ENCODE peak calls at places on chromosomes 1 and 21, in eight cellular contexts. A, C, S, P, H, B, J and R are unnamed samples.

GRCh38 chr1:177142791-177143382 is 21.6 kb downstream of the ASTN1 start:
- DNase-seq in A (no peak), C (no peak), S (no peak), P (no peak), H (no peak), B (no peak), J (no peak), R (no peak)

GRCh38 chr1:169538998-169539871 is 47.0 kb downstream of the F5 start:
- DNase-seq in A (no peak), C (no peak), S (no peak), P (peak; percentile 83), H (no peak), B (no peak), J (no peak), R (no peak)

GRCh38 chr1:18999287-18999852 is 42.9 kb upstream of the IFFO2 start:
- DNase-seq in A (no peak), C (no peak), S (no peak), P (peak; percentile 46), H (no peak), B (no peak), J (no peak), R (peak; percentile 56)

GRCh38 chr21:27735699-27736098 is 768.8 kb upstream of the ADAMTS5 start:
- DNase-seq in A (no peak), C (no peak), S (no peak), P (no peak), H (no peak), B (no peak), J (no peak), R (no peak)

GRCh38 chr1:905071-905749 is 18.5 kb upstream of the SAMD11 start:
- DNase-seq in A (peak; percentile 30), C (no peak), S (no peak), P (no peak), H (peak; percentile 75), B (peak; percentile 80), J (peak; percentile 74), R (peak; percentile 88)

GRCh38 chr1:166165661-166166399 is 971 bp downstream of the FAM78B start:
- DNase-seq in A (no peak), C (no peak), S (peak; percentile 9), P (no peak), H (peak; percentile 20), B (no peak), J (no peak), R (no peak)

GRCh38 chr21:41656946-41657525 is 109.8 kb downstream of the RIPK4 start:
- DNase-seq in A (no peak), C (no peak), S (no peak), P (no peak), H (no peak), B (no peak), J (no peak), R (no peak)

GRCh38 chr1:225290244-225290643 is 137.6 kb downstream of the LBR start:
- DNase-seq in A (no peak), C (no peak), S (no peak), P (no peak), H (no peak), B (no peak), J (no peak), R (no peak)

GRCh38 chr21:38794978-38795377 is 10.8 kb upstream of the ETS2 start:
- DNase-seq in A (no peak), C (no peak), S (no peak), P (no peak), H (no peak), B (no peak), J (no peak), R (no peak)
- TF ChIP-seq CTCF in A (no peak), C (no peak), S (no peak), P (no peak), H (no peak), B (no peak), J (no peak), R (no peak)

GRCh38 chr1:104125226-104125625 is 375.5 kb downstream of the AMY1C start:
- DNase-seq in A (no peak), C (no peak), S (no peak), P (no peak), H (no peak), B (no peak), J (no peak), R (no peak)

GRCh38 chr1:104125935-104126334 is 376.2 kb downstream of the AMY1C start:
- DNase-seq in A (no peak), C (no peak), S (no peak), P (no peak), H (no peak), B (no peak), J (no peak), R (no peak)

GRCh38 chr1:104120488-104120887 is 370.8 kb downstream of the AMY1C start:
- DNase-seq in A (no peak), C (no peak), S (no peak), P (no peak), H (no peak), B (no peak), J (no peak), R (no peak)
- TF ChIP-seq CTCF in A (no peak), C (no peak), S (no peak), P (no peak), H (no peak), B (no peak), J (no peak), R (no peak)

DNA sequence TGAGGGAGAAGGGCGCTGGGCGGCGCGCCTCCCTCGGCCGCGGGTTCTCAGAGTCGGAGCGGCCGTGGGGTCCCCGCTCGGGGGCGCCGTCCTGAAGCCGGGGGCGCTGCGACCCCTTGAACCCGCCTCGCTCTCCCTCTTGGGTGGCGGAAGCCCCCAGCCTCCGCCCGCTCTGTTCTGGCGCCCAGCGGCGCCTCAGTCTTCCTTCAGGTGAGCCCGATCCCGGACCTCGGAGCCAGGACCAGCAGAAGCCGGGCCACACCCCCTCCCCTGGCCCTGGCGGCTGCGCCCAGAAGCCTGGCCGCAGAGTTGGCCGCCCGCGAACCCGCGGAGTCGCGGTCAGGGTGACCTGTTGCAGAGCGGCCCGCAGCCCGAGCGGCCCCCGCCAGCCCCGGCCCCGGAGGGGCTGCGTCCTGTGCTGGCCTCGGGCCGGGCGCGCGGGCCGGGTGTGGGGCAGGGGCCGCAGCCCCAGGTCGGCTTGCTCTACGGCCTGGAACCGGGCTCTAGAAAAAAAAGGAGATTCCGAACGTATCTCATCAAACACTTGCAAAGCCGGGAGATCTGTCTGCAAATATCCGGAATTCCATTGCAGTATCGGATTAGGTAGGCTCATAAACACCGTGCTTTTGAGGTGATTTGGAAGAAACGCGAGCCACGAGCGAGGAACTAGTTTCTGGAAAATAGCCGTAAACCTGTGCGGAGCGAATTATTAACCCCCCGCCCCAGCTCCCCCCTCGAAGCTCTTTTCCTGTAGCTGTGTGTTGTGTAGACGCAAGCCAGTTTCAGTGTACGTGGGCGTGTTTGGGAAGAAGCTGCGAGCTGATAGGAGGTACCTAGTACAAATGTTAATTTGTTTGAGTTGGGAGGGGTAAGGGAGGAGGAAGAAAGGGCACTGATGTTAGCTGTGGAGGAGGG is 816 bp downstream of the RALGPS2 start:
- DNase-seq in A (peak; percentile 68), C (no peak), S (peak; percentile 88), P (peak; percentile 84), H (peak; percentile 80), B (peak; percentile 68), J (peak; percentile 48), R (no peak)
- TF ChIP-seq CTCF in A (no peak), C (no peak), S (no peak), P (no peak), H (no peak), B (no peak), J (no peak), R (peak; percentile 25)

DNA sequence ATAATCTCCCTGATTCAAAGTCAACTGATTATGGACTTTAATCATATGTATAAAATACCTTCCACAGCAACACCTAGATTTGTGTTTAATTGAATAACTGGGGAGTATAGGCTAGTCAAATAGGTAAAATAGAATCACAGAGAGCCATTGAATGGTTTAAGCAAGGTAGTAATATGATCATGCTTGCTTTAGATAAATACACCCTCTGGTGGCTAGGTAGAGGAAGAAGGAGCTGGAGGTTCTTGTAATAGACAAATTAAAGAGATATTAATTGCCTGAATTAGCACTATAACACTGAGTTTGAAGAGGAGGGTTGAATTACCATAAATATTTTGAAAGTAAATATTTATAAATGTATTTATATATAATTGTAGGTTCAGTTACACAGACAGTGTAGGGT is 40.3 kb downstream of the DIRAS3 start:
- DNase-seq in A (no peak), C (no peak), S (peak; percentile 24), P (peak; percentile 47), H (no peak), B (no peak), J (no peak), R (no peak)
- TF ChIP-seq CTCF in A (no peak), C (no peak), S (peak; percentile 59), P (peak; percentile 58), H (no peak), B (no peak), J (peak; percentile 60), R (peak; percentile 48)

DNA sequence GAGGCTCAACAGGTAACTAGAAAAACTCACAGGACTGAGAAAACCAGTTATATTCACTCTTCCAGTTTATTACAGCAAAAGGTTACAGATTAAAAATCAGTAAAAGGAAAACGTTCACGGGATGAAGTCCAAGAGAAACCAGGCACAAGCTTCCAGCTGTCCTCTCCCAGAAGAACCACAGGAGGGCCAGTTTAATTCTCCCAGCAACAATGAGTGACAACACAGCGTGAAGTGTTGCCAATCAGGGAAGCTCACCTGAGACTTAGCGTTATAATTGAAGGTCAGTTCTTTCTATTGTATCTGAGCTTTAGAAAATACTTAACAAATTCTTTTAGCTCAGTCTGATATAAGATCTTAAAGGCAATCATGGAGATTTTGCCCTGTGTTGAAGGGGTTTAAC is 65.2 kb upstream of the TNR start:
- DNase-seq in A (no peak), C (no peak), S (no peak), P (no peak), H (no peak), B (no peak), J (no peak), R (no peak)
- TF ChIP-seq CTCF in A (no peak), C (no peak), S (no peak), P (no peak), H (no peak), B (no peak), J (no peak), R (no peak)

GRCh38 chr1:88221396-88221795 is 462.7 kb upstream of the PKN2 start:
- DNase-seq in A (no peak), C (no peak), S (no peak), P (peak; percentile 13), H (no peak), B (no peak), J (no peak), R (no peak)

GRCh38 chr1:88217386-88217785 is 466.7 kb upstream of the PKN2 start:
- DNase-seq in A (no peak), C (no peak), S (no peak), P (no peak), H (no peak), B (no peak), J (no peak), R (no peak)

GRCh38 chr1:88216441-88216840 is 467.6 kb upstream of the PKN2 start:
- DNase-seq in A (no peak), C (no peak), S (no peak), P (no peak), H (no peak), B (no peak), J (no peak), R (no peak)
- TF ChIP-seq CTCF in A (no peak), C (no peak), S (no peak), P (no peak), H (no peak), B (no peak), J (no peak), R (no peak)

GRCh38 chr21:29413683-29414082 is 115.0 kb downstream of the BACH1 start:
- DNase-seq in A (no peak), C (no peak), S (no peak), P (no peak), H (no peak), B (no peak), J (no peak), R (no peak)
- TF ChIP-seq CTCF in A (no peak), C (no peak), S (no peak), P (no peak), H (no peak), B (no peak), J (no peak), R (no peak)